ENCODE peak calls at places on chromosomes 1 and 21, in nine cellular contexts. N is iPS DF 6.9; X is CD8-positive, alpha-beta T cell; Q is neural progenitor cell; F is tibial artery; G is lung; A is small intestine; K is colonic mucosa; U is endodermal cell. W is an unnamed sample. For H3K4me1 and H3K27me3, the result is how much of the 10 kb centered on the place peaks cover.

GRCh38 chr1:47870480-47870879 is 126.7 kb downstream of the TRABD2B start:
- DNase-seq in N (no peak), X (no peak), Q (no peak), F (peak), G (no peak), A (peak), K (no peak), U (no peak), W (no peak)

GRCh38 chr1:76068542-76068941 is 6.0 kb upstream of the ST6GALNAC3 start:
- DNase-seq in N (no peak), X (no peak), Q (no peak), F (no peak), G (no peak), A (no peak), K (no peak), U (no peak), W (no peak)

GRCh38 chr1:209835782-209836298 is 8.1 kb downstream of the UTP25 start:
- DNase-seq in N (no peak), X (no peak), Q (no peak), F (no peak), G (no peak), A (no peak), K (no peak), U (no peak), W (no peak)

GRCh38 chr21:27511241-27511640 is 544.4 kb upstream of the ADAMTS5 start:
- DNase-seq in N (no peak), X (no peak), Q (no peak), F (no peak), G (no peak), A (no peak), K (no peak), U (no peak), W (no peak)

GRCh38 chr1:15179485-15179883 is 25.9 kb downstream of the TMEM51 start:
- DNase-seq in N (no peak), X (no peak), Q (no peak), F (no peak), G (no peak), A (no peak), K (no peak), U (no peak), W (no peak)

GRCh38 chr21:14306143-14306907 is 76.6 kb downstream of the HSPA13 start:
- DNase-seq in N (no peak), X (no peak), Q (no peak), F (no peak), G (no peak), A (no peak), K (no peak), U (no peak), W (no peak)

GRCh38 chr1:3702990-3703728 is 49.1 kb upstream of the CCDC27 start:
- DNase-seq in N (no peak), X (no peak), Q (peak), F (no peak), G (no peak), A (no peak), K (no peak), U (peak), W (no peak)

GRCh38 chr1:221776495-221777413 is 34.9 kb upstream of the DUSP10 start:
- DNase-seq in N (no peak), X (no peak), Q (no peak), F (no peak), G (no peak), A (no peak), K (peak), U (no peak), W (no peak)

GRCh38 chr21:44965251-44966022 is 25.6 kb downstream of the SLX9 start:
- DNase-seq in N (no peak), X (no peak), Q (no peak), F (no peak), G (no peak), A (no peak), K (no peak), U (no peak), W (peak)

GRCh38 chr1:162561616-162562451 is at the start of gene UAP1:
- DNase-seq in N (no peak), X (no peak), Q (no peak), F (no peak), G (no peak), A (peak), K (peak), U (no peak), W (no peak)

GRCh38 chr1:37317870-37318431 is 156.4 kb upstream of the ZC3H12A start:
- DNase-seq in N (peak), X (no peak), Q (no peak), F (no peak), G (no peak), A (no peak), K (no peak), U (peak), W (no peak)

GRCh38 chr1:239647045-239647444 is 260.7 kb downstream of the CHRM3 start:
- DNase-seq in N (no peak), X (no peak), Q (no peak), F (no peak), G (no peak), A (no peak), K (no peak), U (no peak), W (no peak)

GRCh38 chr1:13950637-13951036 is 250.6 kb downstream of the PRDM2 start:
- DNase-seq in N (peak), X (no peak), Q (peak), F (no peak), G (no peak), A (no peak), K (no peak), U (peak), W (no peak)

GRCh38 chr1:79716481-79716880 is 710.0 kb upstream of the ADGRL4 start:
- DNase-seq in N (no peak), X (no peak), Q (peak), F (no peak), G (no peak), A (no peak), K (no peak), U (no peak), W (no peak)

GRCh38 chr1:14522331-14523241 is 75.9 kb upstream of the KAZN start:
- DNase-seq in N (no peak), X (no peak), Q (peak), F (no peak), G (no peak), A (no peak), K (no peak), U (peak), W (no peak)

GRCh38 chr1:174021611-174022079 is 512 bp downstream of the RC3H1 start:
- DNase-seq in N (no peak), X (peak), Q (peak), F (peak), G (peak), A (peak), K (peak), U (peak), W (peak)

GRCh38 chr1:151832318-151832984 is 849 bp upstream of the RORC start:
- DNase-seq in N (no peak), X (no peak), Q (no peak), F (no peak), G (peak), A (peak), K (peak), U (no peak), W (no peak)

GRCh38 chr1:103146143-103146542 is 37.8 kb upstream of the COL11A1 start:
- DNase-seq in N (no peak), X (no peak), Q (no peak), F (no peak), G (no peak), A (no peak), K (no peak), U (no peak), W (no peak)

GRCh38 chr1:93140106-93140505 is 40.1 kb downstream of the TMED5 start:
- DNase-seq in N (no peak), X (no peak), Q (no peak), F (no peak), G (no peak), A (no peak), K (no peak), U (no peak), W (no peak)

GRCh38 chr1:51693420-51694144 is 76.7 kb downstream of the OSBPL9 start:
- DNase-seq in N (no peak), X (no peak), Q (no peak), F (no peak), G (no peak), A (peak), K (no peak), U (no peak), W (no peak)

GRCh38 chr1:176878750-176879536 is 285.6 kb downstream of the ASTN1 start:
- DNase-seq in N (peak), X (no peak), Q (peak), F (no peak), G (no peak), A (no peak), K (no peak), U (peak), W (no peak)

GRCh38 chr1:110190282-110190929 is 19.7 kb upstream of the KCNC4 start:
- DNase-seq in N (no peak), X (no peak), Q (no peak), F (peak), G (no peak), A (peak), K (no peak), U (no peak), W (no peak)

GRCh38 chr1:100528861-100529260 is 9.1 kb upstream of the GPR88 start:
- DNase-seq in N (no peak), X (no peak), Q (no peak), F (no peak), G (no peak), A (no peak), K (no peak), U (no peak), W (no peak)

GRCh38 chr1:229268505-229268904 is 2.4 kb upstream of the RAB4A start:
- DNase-seq in N (no peak), X (no peak), Q (no peak), F (no peak), G (no peak), A (no peak), K (no peak), U (no peak), W (no peak)

GRCh38 chr1:27648602-27649305 is 13.8 kb upstream of the FGR start:
- DNase-seq in N (no peak), X (no peak), Q (no peak), F (no peak), G (no peak), A (no peak), K (no peak), U (no peak), W (no peak)

GRCh38 chr21:17708541-17709265 is 96.0 kb upstream of the BTG3 start:
- DNase-seq in N (no peak), X (no peak), Q (no peak), F (no peak), G (no peak), A (no peak), K (no peak), U (no peak), W (no peak)

GRCh38 chr1:152626688-152627087 is 3.8 kb upstream of the LCE3A start:
- DNase-seq in N (no peak), X (no peak), Q (no peak), F (no peak), G (no peak), A (no peak), K (no peak), U (no peak), W (no peak)

GRCh38 chr1:157470276-157470675 is 82.0 kb downstream of the FCRL5 start:
- DNase-seq in N (no peak), X (no peak), Q (no peak), F (no peak), G (no peak), A (no peak), K (no peak), U (no peak), W (no peak)

GRCh38 chr1:66380452-66381212 is 153.3 kb upstream of the SGIP1 start:
- DNase-seq in N (no peak), X (no peak), Q (no peak), F (no peak), G (no peak), A (no peak), K (no peak), U (no peak), W (no peak)

GRCh38 chr1:177937931-177938330 is 31.9 kb downstream of the SEC16B start:
- DNase-seq in N (no peak), X (no peak), Q (no peak), F (no peak), G (no peak), A (no peak), K (no peak), U (no peak), W (no peak)

GRCh38 chr1:245880754-245881403 is 626.2 kb downstream of the SMYD3 start:
- DNase-seq in N (no peak), X (no peak), Q (no peak), F (no peak), G (no peak), A (no peak), K (no peak), U (no peak), W (no peak)

GRCh38 chr1:70745199-70745598 is 302.4 kb downstream of the PTGER3 start:
- DNase-seq in N (no peak), X (no peak), Q (peak), F (no peak), G (no peak), A (no peak), K (no peak), U (peak), W (no peak)

GRCh38 chr1:180791806-180792205 is 120.9 kb upstream of the KIAA1614 start:
- DNase-seq in N (no peak), X (no peak), Q (no peak), F (no peak), G (no peak), A (no peak), K (no peak), U (no peak), W (no peak)

GRCh38 chr1:246214708-246215504 is 292.2 kb downstream of the SMYD3 start:
- DNase-seq in N (no peak), X (no peak), Q (no peak), F (no peak), G (peak), A (no peak), K (peak), U (no peak), W (no peak)

GRCh38 chr1:115761601-115762302 is 6.8 kb downstream of the CASQ2 start:
- DNase-seq in N (no peak), X (no peak), Q (no peak), F (no peak), G (no peak), A (peak), K (no peak), U (no peak), W (no peak)

GRCh38 chr1:31705080-31705866 is 1.5 kb upstream of the COL16A1 start:
- DNase-seq in N (no peak), X (peak), Q (peak), F (peak), G (peak), A (peak), K (peak), U (peak), W (no peak)

GRCh38 chr1:31706384-31707058 is 2.7 kb upstream of the COL16A1 start:
- DNase-seq in N (no peak), X (no peak), Q (no peak), F (no peak), G (no peak), A (no peak), K (no peak), U (no peak), W (no peak)

GRCh38 chr1:31703431-31704260 is at the start of gene COL16A1:
- DNase-seq in N (no peak), X (no peak), Q (peak), F (peak), G (peak), A (peak), K (peak), U (peak), W (no peak)

GRCh38 chr1:31702836-31703404 is 897 bp downstream of the COL16A1 start:
- DNase-seq in N (no peak), X (no peak), Q (no peak), F (no peak), G (no peak), A (no peak), K (no peak), U (no peak), W (no peak)

DNA sequence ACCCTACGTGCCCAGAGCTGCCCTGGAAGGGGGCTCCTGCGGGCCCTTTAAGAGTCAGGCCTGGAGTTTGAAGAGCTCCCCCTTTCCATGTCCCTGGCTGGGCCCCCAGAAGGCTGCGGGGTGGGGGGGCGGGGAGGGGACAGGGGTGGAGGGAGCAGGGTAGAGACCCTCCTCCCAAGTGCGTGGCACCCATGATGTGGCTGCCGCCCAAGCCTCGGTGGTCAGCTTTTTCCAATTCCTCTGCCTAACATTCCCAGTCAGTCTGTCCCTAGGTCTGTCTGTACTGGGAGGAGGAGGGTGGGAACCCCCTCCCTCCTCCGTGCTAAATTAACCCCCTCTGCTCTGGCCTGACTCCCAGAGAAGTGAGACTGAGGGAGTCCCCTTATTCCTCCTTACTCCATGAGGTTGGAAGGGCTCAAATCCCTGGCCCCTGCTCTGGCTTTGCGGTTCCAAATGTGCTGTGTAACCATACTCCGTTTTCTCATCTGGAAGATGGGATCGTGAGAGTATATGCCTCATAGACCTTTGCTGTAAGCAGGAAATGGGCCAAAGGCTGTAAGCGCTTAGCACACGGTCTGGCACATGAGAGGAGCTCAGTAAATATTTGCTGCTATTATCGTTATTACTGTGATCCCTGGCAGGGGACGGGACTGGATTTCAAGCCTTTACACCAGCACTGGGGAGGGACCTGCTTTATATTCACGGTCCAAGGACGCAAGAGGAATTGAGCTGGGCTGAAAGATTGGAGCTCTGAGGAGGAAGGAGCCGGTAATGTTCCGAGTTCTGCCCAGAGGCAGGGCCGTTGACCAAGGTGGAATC is 653 bp upstream of the COL16A1 start:
- DNase-seq in N (no peak), X (no peak), Q (peak), F (peak), G (no peak), A (peak), K (peak), U (peak), W (no peak)
- H3K4me1 ChIP-seq in N (under half), X (under half), Q (under half), F (half or more), G (under half), A (under half), K (under half), U (under half), W (under half)

DNA sequence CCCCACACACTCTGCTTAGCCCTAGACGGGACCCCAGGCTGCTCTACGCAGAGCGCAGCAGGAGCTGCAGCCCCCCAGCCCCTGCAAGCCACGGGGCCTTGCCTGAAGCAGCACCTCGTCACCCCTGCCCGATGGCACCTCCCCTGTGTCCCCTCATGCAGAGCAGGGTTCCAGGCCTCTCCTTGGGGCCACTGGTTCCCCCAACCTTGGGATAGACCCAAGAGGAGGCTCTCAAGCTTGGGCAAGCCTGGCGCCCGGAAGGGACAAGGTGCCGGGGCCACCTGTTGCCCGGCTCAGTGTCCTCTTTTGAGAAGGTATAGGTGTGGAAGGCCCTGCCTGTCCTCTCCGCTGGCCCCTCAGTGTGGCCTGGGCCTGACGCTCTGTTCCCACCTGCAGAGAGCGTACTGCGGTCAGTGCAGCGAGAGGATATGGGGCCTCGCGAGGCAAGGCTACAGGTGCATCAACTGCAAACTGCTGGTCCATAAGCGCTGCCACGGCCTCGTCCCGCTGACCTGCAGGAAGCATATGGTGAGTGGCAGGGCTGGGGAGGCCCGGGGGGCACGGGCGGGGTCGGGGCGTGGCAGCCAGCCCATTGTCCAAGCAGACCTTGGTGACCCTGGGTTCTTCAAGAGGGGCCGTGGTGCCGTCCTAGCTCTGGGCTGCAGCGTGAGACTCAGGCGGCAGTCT is 50.6 kb downstream of the FAAP20 start:
- DNase-seq in N (no peak), X (no peak), Q (no peak), F (peak), G (no peak), A (no peak), K (no peak), U (no peak), W (no peak)
- H3K27me3 ChIP-seq in N (under half), X (under half), Q (under half), F (under half), G (under half), A (under half), K (under half), U (under half), W (under half)

GRCh38 chr1:46199233-46199749 is 1.1 kb upstream of the POMGNT1 start:
- DNase-seq in N (no peak), X (no peak), Q (no peak), F (no peak), G (no peak), A (no peak), K (no peak), U (no peak), W (no peak)
- H3K4me3 ChIP-seq in N (no peak), X (no peak), Q (peak), F (no peak), G (no peak), A (no peak), K (peak), U (peak), W (no peak)

DNA sequence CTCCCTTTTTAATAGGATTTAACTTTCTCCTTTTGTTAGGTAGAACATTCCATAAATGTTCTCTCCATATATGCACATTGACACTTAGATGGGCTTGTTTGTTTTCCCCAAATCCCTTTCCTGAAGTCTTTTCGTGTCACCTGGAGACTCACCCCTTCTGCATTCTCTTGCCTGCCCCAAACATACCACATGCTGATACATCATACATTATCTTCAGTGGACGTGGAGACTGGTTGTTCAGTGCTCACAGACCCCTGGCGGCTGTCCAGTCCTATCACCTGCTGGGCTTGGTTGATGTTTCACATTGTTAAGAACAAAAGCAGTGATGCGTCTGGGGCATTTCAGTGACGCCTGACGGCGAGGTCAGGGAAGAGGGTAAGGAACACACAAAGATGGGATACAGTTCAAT is 22.2 kb downstream of the FMOD start:
- DNase-seq in N (no peak), X (no peak), Q (peak), F (no peak), G (no peak), A (peak), K (peak), U (peak), W (no peak)
- H3K4me1 ChIP-seq in N (under half), X (under half), Q (under half), F (under half), G (under half), A (under half), K (under half), U (under half), W (under half)

DNA sequence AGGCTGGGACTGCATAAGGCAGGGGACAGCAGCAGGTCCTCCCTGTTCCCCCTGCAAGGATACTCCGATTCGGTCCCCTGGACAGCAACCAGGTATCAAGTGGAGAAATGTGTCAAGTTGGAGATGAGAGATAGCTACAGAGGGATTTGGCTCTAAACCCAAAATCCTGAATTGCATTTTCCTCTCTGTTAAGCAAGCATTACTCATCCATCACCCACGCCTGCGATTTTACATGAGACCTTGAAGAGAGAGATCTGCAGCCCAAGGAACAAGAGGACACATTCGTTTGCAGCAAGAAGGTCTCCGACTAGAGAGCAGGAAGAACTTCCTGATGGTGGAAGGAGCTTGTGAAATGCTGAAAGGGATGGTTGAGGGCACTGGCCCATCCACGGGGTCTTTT is 21.9 kb downstream of the SYT2 start:
- DNase-seq in N (no peak), X (no peak), Q (no peak), F (no peak), G (no peak), A (no peak), K (no peak), U (no peak), W (no peak)
- H3K27me3 ChIP-seq in N (under half), X (under half), Q (under half), F (under half), G (under half), A (under half), K (under half), U (under half), W (under half)

GRCh38 chr1:117481410-117481809 is 114.2 kb downstream of the MAN1A2 start:
- DNase-seq in N (no peak), X (no peak), Q (no peak), F (no peak), G (no peak), A (no peak), K (no peak), U (no peak), W (no peak)
- H3K4me3 ChIP-seq in N (no peak), X (no peak), Q (no peak), F (no peak), G (no peak), A (no peak), K (no peak), U (no peak), W (no peak)